ENCODE peak calls at places on chromosomes 2 and 18, in six cellular contexts. U, J, P, B, T and E are unnamed samples.
A peak's percentile ranks its signal among the peaks of the same experiment; 100 is the strongest.

GRCh38 chr2:28576714-28577113 is 80.9 kb downstream of the PLB1 start:
- DNase-seq in U (no peak), J (no peak), B (no peak), P (no peak), T (no peak), E (no peak)

GRCh38 chr2:187372213-187372612 is 75.8 kb downstream of the CALCRL start:
- DNase-seq in B (no peak), U (no peak), T (no peak), J (peak; percentile 72), P (peak; percentile 83), E (no peak)

GRCh38 chr2:201126308-201127127 is 10.6 kb downstream of the CFLAR start:
- DNase-seq in U (no peak), P (peak; percentile 54), B (no peak), T (no peak), J (peak; percentile 61), E (no peak)

GRCh38 chr18:58288922-58289797 is 245.1 kb downstream of the NEDD4L start:
- DNase-seq in P (peak; percentile 54), U (no peak), T (no peak), J (peak; percentile 17), B (no peak), E (peak; percentile 88)

GRCh38 chr2:180463608-180464007 is 456.5 kb upstream of the CWC22 start:
- DNase-seq in B (no peak), J (no peak), U (no peak), P (no peak), T (no peak), E (peak; percentile 94)

GRCh38 chr2:216362730-216363129 is 9.6 kb downstream of the MARCHF4 start:
- DNase-seq in T (no peak), B (no peak), J (peak; percentile 76), U (no peak), P (peak; percentile 71), E (peak; percentile 98)

GRCh38 chr18:13368080-13368813 is 149.7 kb downstream of the LDLRAD4 start:
- DNase-seq in U (no peak), B (no peak), P (no peak), J (no peak), T (no peak), E (no peak)

GRCh38 chr2:101704816-101705565 is 7.5 kb downstream of the MAP4K4 start:
- DNase-seq in T (no peak), U (no peak), B (no peak), J (peak; percentile 54), P (no peak), E (peak; percentile 52)

GRCh38 chr2:157460384-157460837 is 16.5 kb upstream of the CYTIP start:
- DNase-seq in T (no peak), B (no peak), U (no peak), P (peak; percentile 4), J (peak; percentile 35), E (peak; percentile 13)

GRCh38 chr18:74482697-74483096 is 13.5 kb upstream of the CNDP2 start:
- DNase-seq in U (no peak), J (no peak), T (no peak), P (no peak), B (no peak), E (no peak)

GRCh38 chr2:20231632-20232031 is 6.7 kb upstream of the SDC1 start:
- DNase-seq in P (peak; percentile 53), U (no peak), J (peak; percentile 73), T (peak; percentile 93), B (no peak), E (peak; percentile 99)

GRCh38 chr2:148939271-148939670 is 64.2 kb downstream of the KIF5C start:
- DNase-seq in T (no peak), J (no peak), U (no peak), B (no peak), P (no peak), E (no peak)

GRCh38 chr2:216388046-216388884 is 16.0 kb upstream of the MARCHF4 start:
- DNase-seq in U (no peak), B (no peak), J (no peak), T (no peak), P (no peak), E (no peak)

GRCh38 chr2:54020793-54021414 is 50.1 kb upstream of the PSME4 start:
- DNase-seq in P (no peak), T (no peak), J (no peak), B (no peak), U (no peak), E (no peak)

GRCh38 chr18:58241877-58242276 is 197.9 kb downstream of the NEDD4L start:
- DNase-seq in J (peak; percentile 98), U (peak; percentile 52), T (no peak), P (peak; percentile 86), B (peak; percentile 74), E (peak; percentile 80)

GRCh38 chr2:86213056-86213455 is 13.8 kb downstream of the MRPL35 start:
- DNase-seq in P (no peak), T (no peak), J (no peak), B (no peak), U (no peak), E (no peak)

GRCh38 chr18:61854578-61854977 is 38.2 kb downstream of the RNF152 start:
- DNase-seq in J (peak; percentile 80), T (no peak), P (peak; percentile 66), B (no peak), U (no peak), E (peak; percentile 72)

GRCh38 chr2:121599963-121600651 is 49.2 kb downstream of the CLASP1 start:
- DNase-seq in P (no peak), J (no peak), U (no peak), B (no peak), T (no peak), E (no peak)

GRCh38 chr2:136572335-136572734 is 193.0 kb upstream of the THSD7B start:
- DNase-seq in B (no peak), T (no peak), U (peak; percentile 84), P (no peak), J (no peak), E (no peak)

DNA sequence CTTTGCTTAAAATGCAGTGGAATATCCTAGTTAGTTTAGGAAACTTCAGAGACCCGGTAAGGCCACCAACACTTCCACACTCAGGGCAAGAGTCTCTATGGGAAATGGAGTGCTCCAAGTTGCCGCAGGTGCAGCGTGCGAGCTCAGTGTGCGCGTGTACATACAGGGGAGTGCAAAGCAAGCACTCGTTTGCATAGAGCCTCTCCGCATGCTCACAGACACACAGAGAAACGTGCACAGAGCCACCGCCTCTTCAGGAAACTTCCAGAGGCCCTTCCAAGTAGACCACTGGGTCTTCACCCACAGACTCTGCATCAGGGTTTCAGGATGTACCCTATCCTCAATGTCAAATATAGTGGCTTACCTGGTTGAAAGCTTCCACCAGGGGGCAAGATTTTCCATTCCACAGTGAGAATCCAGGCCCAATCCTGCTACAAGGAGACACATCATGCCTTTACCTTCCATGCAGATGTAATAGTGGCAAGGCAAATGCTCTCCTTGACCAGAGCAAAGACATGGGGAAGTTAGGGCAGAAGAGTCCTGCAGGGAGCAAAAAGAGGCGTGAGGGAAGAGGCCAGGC is 513.0 kb upstream of the MYT1L start:
- DNase-seq in U (no peak), P (no peak), T (no peak), J (no peak), B (no peak), E (no peak)
- TF ChIP-seq CTCF in U (peak; percentile 51), P (no peak), T (no peak), J (no peak), B (peak; percentile 3), E (no peak)

GRCh38 chr2:108621689-108622681 is 87.7 kb downstream of the LIMS1 start:
- DNase-seq in J (no peak), T (no peak), B (no peak), U (no peak), P (no peak), E (no peak)

GRCh38 chr2:108621087-108621559 is 86.9 kb downstream of the LIMS1 start:
- DNase-seq in B (no peak), U (peak; percentile 40), P (peak; percentile 46), J (peak; percentile 53), T (peak; percentile 59), E (peak; percentile 93)

GRCh38 chr2:108623616-108624015 is 89.3 kb downstream of the LIMS1 start:
- DNase-seq in B (no peak), P (no peak), T (no peak), U (no peak), J (no peak), E (peak; percentile 49)

GRCh38 chr2:108619916-108620620 is 85.8 kb downstream of the LIMS1 start:
- DNase-seq in J (no peak), B (no peak), P (no peak), U (no peak), T (no peak), E (no peak)

DNA sequence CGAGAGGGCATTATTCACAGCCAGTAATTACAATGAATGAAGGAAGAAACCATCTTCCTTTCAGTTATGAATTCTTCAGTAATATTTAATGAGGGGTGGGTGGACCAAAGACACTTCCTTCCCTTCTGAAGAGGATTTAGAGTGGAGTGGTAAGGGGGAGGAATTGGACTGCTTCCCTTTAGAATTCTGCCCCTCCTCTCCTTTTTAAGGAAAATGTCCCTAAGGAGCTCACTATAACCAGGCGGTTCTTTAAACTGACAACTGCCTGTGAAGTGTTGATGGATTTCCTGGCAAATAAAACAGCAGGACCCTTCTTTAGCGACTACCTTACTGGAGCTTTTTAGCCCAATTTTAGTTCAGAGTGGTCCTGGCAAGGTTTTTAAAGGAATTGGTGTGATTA is 86.4 kb downstream of the LIMS1 start:
- DNase-seq in T (no peak), B (no peak), P (no peak), U (no peak), J (no peak), E (no peak)
- H3K4me3 ChIP-seq in T (no peak overlapping the region), B (no peak overlapping the region), P (no peak overlapping the region), U (no peak overlapping the region), J (no peak overlapping the region), E (no peak overlapping the region)

GRCh38 chr2:112577756-112578155 is 6.7 kb upstream of the CHCHD5 start:
- DNase-seq in J (peak; percentile 30), B (no peak), U (no peak), P (peak; percentile 22), T (no peak), E (no peak)
- TF ChIP-seq CTCF in J (peak; percentile 4), B (peak; percentile 20), U (no peak), P (no peak), T (no peak), E (no peak)

GRCh38 chr2:236236559-236237450 is 27.4 kb downstream of the ASB18 start:
- DNase-seq in U (no peak), P (no peak), B (no peak), J (no peak), T (no peak), E (no peak)

GRCh38 chr2:236240228-236240990 is 23.8 kb downstream of the ASB18 start:
- DNase-seq in U (peak; percentile 43), T (no peak), B (peak; percentile 1), P (no peak), J (peak; percentile 2), E (no peak)

GRCh38 chr2:236238756-236239155 is 25.4 kb downstream of the ASB18 start:
- DNase-seq in U (no peak), B (no peak), J (no peak), T (no peak), P (no peak), E (no peak)

GRCh38 chr2:236239276-236240065 is 24.7 kb downstream of the ASB18 start:
- DNase-seq in P (no peak), U (no peak), J (no peak), B (no peak), T (no peak), E (no peak)

GRCh38 chr2:236237468-236238190 is 26.6 kb downstream of the ASB18 start:
- DNase-seq in P (no peak), U (no peak), T (no peak), J (no peak), B (no peak), E (no peak)
- H3K4me3 ChIP-seq in P (no peak overlapping the region), U (no peak overlapping the region), T (no peak overlapping the region), J (no peak overlapping the region), B (no peak overlapping the region), E (no peak overlapping the region)